ENCODE peak calls at places on chromosomes 5 and 9, in four cellular contexts. H is head of caudate nucleus; P is GM12892; J is effector CD4-positive, alpha-beta T cell. A is an unnamed sample.

GRCh38 chr5:16051246-16051645 is 128.3 kb downstream of the MARCHF11 start:
- DNase-seq in J (no peak), P (no peak), H (no peak), A (no peak)

GRCh38 chr5:72018158-72018803 is 89.0 kb upstream of the MAP1B start:
- DNase-seq in P (peak; percentile 25), J (peak; percentile 41), H (peak; percentile 10), A (peak; percentile 59)

GRCh38 chr5:78699565-78700143 is 51.1 kb upstream of the LHFPL2 start:
- DNase-seq in H (peak; percentile 37), J (no peak), P (no peak), A (peak; percentile 34)

GRCh38 chr5:151155149-151155776 is 2.3 kb downstream of the ANXA6 start:
- DNase-seq in H (no peak), J (peak; percentile 40), P (no peak), A (no peak)

GRCh38 chr5:133882801-133883200 is 85.6 kb downstream of the C5orf15 start:
- DNase-seq in P (no peak), H (no peak), J (no peak), A (no peak)

GRCh38 chr9:136634904-136635303 is 27.8 kb upstream of the EGFL7 start:
- DNase-seq in P (no peak), J (no peak), H (no peak), A (no peak)

GRCh38 chr9:129720181-129720864 is 32.5 kb downstream of the PTGES start:
- DNase-seq in P (no peak), J (no peak), H (no peak), A (no peak)

GRCh38 chr9:4293293-4293931 is 6.5 kb downstream of the GLIS3 start:
- DNase-seq in J (no peak), P (no peak), H (no peak), A (no peak)

GRCh38 chr5:143262393-143263174 is 140.9 kb downstream of the NR3C1 start:
- DNase-seq in P (no peak), J (no peak), H (no peak), A (peak; percentile 11)

GRCh38 chr5:116900793-116901192 is 326.2 kb upstream of the SEMA6A start:
- DNase-seq in H (no peak), P (no peak), J (no peak), A (no peak)

GRCh38 chr5:113357696-113358476 is 76.9 kb downstream of the TSSK1B start:
- DNase-seq in H (no peak), J (no peak), P (no peak), A (no peak)

GRCh38 chr5:14775857-14776256 is 95.7 kb downstream of the ANKH start:
- DNase-seq in P (no peak), J (no peak), H (no peak), A (no peak)

GRCh38 chr9:113508111-113508749 is 44.7 kb downstream of the RGS3 start:
- DNase-seq in P (no peak), J (no peak), H (no peak), A (peak; percentile 42)

GRCh38 chr9:8857330-8858249 is 1058.0 kb upstream of the DMAC1 start:
- DNase-seq in P (no peak), J (no peak), H (peak; percentile 89), A (no peak)

GRCh38 chr9:79489241-79490000 is 82.3 kb upstream of the TLE4 start:
- DNase-seq in P (no peak), J (no peak), H (peak; percentile 84), A (no peak)

GRCh38 chr5:16983022-16983639 is 47.0 kb upstream of the MYO10 start:
- DNase-seq in H (no peak), P (no peak), J (no peak), A (no peak)

GRCh38 chr5:17951392-17952169 is 317.3 kb downstream of the TAF11L14 start:
- DNase-seq in H (no peak), J (no peak), P (no peak), A (no peak)

GRCh38 chr5:110815916-110816605 is 77.3 kb downstream of the SLC25A46 start:
- DNase-seq in J (no peak), P (no peak), H (no peak), A (no peak)

GRCh38 chr9:90641090-90641489 is 1.5 kb downstream of the DIRAS2 start:
- DNase-seq in H (peak; percentile 13), J (no peak), P (no peak), A (no peak)

GRCh38 chr9:91905958-91906585 is 44.0 kb downstream of the ROR2 start:
- DNase-seq in J (peak; percentile 9), P (no peak), H (peak; percentile 25), A (peak; percentile 75)

GRCh38 chr5:67244345-67244793 is 47.8 kb upstream of the CD180 start:
- DNase-seq in J (no peak), H (no peak), P (no peak), A (no peak)

GRCh38 chr9:100014846-100015245 is 84.0 kb downstream of the ERP44 start:
- DNase-seq in H (no peak), P (no peak), J (no peak), A (no peak)

GRCh38 chr5:81838307-81838906 is 87.5 kb upstream of the SSBP2 start:
- DNase-seq in P (no peak), H (peak; percentile 23), J (no peak), A (peak; percentile 73)

GRCh38 chr9:79708541-79708940 is 136.8 kb downstream of the TLE4 start:
- DNase-seq in P (no peak), H (no peak), J (no peak), A (no peak)

GRCh38 chr5:132812949-132813598 is at the start of gene SOWAHA:
- DNase-seq in J (no peak), P (no peak), H (peak; percentile 84), A (no peak)

GRCh38 chr9:2427016-2427891 is 194.3 kb upstream of the VLDLR start:
- DNase-seq in P (no peak), H (no peak), J (no peak), A (no peak)

GRCh38 chr5:79576606-79577289 is 35.5 kb upstream of the TENT2 start:
- DNase-seq in H (no peak), J (no peak), P (no peak), A (no peak)